ENCODE peak calls at places on chromosomes 16 and 17, in ten cellular contexts. K is stomach, Y is spleen, A is prostate gland, I is A549, P is endothelial cell of umbilical vein, O is adrenal gland, N is sigmoid colon, Z is uterus, F is esophagus squamous epithelium. D is an unnamed sample.

GRCh38 chr16:86403541-86404163 is 106.7 kb upstream of the FOXF1 start:
- DNase-seq in O (no peak), P (no peak), K (no peak), I (no peak), Z (no peak), A (no peak), F (no peak), N (no peak), Y (no peak), D (no peak)

GRCh38 chr16:63461248-63461841 is 1425.1 kb upstream of the CDH8 start:
- DNase-seq in P (peak; percentile 72), Z (no peak), F (no peak), K (no peak), O (peak; percentile 17), N (no peak), A (peak; percentile 7), I (peak; percentile 38), Y (no peak), D (no peak)

GRCh38 chr17:45307290-45308015 is 9.4 kb downstream of the MAP3K14 start:
- DNase-seq in P (peak; percentile 88), F (no peak), N (no peak), A (peak; percentile 37), Y (peak; percentile 83), O (no peak), Z (peak; percentile 49), K (no peak), I (peak; percentile 69), D (no peak)

GRCh38 chr16:49483251-49483650 is 109.6 kb downstream of the C16orf78 start:
- DNase-seq in Z (no peak), N (peak; percentile 55), K (no peak), O (no peak), I (no peak), A (no peak), Y (peak; percentile 64), P (no peak), F (no peak), D (peak; percentile 29)

GRCh38 chr17:12765544-12765943 is 23.8 kb upstream of the ARHGAP44 start:
- DNase-seq in F (no peak), Z (peak; percentile 26), N (no peak), P (no peak), I (peak; percentile 74), Y (no peak), A (no peak), K (peak; percentile 38), O (no peak), D (no peak)

GRCh38 chr17:40794466-40794865 is 5.3 kb downstream of the KRT28 start:
- DNase-seq in A (no peak), N (no peak), O (no peak), Z (no peak), P (no peak), I (no peak), K (no peak), F (no peak), Y (no peak), D (no peak)

GRCh38 chr16:57679768-57680167 is 11.7 kb downstream of the ADGRG3 start:
- DNase-seq in P (no peak), N (no peak), O (no peak), K (no peak), Z (no peak), I (no peak), A (no peak), Y (no peak), F (no peak), D (no peak)

GRCh38 chr17:39761861-39762496 is 24.2 kb downstream of the GRB7 start:
- DNase-seq in O (no peak), F (no peak), I (no peak), A (no peak), P (no peak), N (no peak), Y (no peak), K (no peak), Z (no peak), D (no peak)

GRCh38 chr16:17277981-17278381 is 192.8 kb downstream of the XYLT1 start:
- DNase-seq in Z (peak; percentile 27), P (no peak), I (peak; percentile 22), K (peak; percentile 61), N (no peak), A (peak; percentile 53), O (no peak), Y (no peak), F (no peak), D (peak; percentile 70)

GRCh38 chr17:79844869-79845600 is 5.8 kb upstream of the CBX4 start:
- DNase-seq in P (no peak), F (no peak), N (peak; percentile 75), O (peak; percentile 70), Z (peak; percentile 48), A (no peak), I (peak; percentile 58), K (peak; percentile 60), Y (peak; percentile 90), D (peak; percentile 71)

GRCh38 chr16:89300311-89300975 is 82.9 kb downstream of the ZNF778 start:
- DNase-seq in Y (no peak), K (peak; percentile 82), I (peak; percentile 44), O (no peak), A (peak; percentile 30), P (no peak), N (peak; percentile 90), Z (no peak), F (no peak), D (no peak)

GRCh38 chr16:85169333-85170065 is 57.2 kb upstream of the CIBAR2 start:
- DNase-seq in Y (no peak), P (no peak), I (no peak), Z (no peak), O (no peak), A (no peak), F (no peak), N (no peak), K (no peak), D (no peak)

GRCh38 chr17:74840989-74841666 is 18.6 kb downstream of the GRIN2C start:
- DNase-seq in A (peak; percentile 39), O (no peak), Y (no peak), N (peak; percentile 85), Z (peak; percentile 63), P (no peak), I (no peak), K (no peak), F (no peak), D (peak; percentile 67)

GRCh38 chr16:54453863-54454262 is 167.3 kb upstream of the IRX3 start:
- DNase-seq in N (no peak), P (no peak), I (no peak), Z (no peak), K (no peak), O (no peak), A (no peak), F (no peak), Y (no peak), D (no peak)

GRCh38 chr17:77098884-77099545 is 41.8 kb upstream of the SEC14L1 start:
- DNase-seq in K (peak; percentile 57), Z (peak; percentile 43), A (peak; percentile 53), I (no peak), P (no peak), F (no peak), N (peak; percentile 84), O (peak; percentile 76), Y (no peak), D (no peak)

DNA sequence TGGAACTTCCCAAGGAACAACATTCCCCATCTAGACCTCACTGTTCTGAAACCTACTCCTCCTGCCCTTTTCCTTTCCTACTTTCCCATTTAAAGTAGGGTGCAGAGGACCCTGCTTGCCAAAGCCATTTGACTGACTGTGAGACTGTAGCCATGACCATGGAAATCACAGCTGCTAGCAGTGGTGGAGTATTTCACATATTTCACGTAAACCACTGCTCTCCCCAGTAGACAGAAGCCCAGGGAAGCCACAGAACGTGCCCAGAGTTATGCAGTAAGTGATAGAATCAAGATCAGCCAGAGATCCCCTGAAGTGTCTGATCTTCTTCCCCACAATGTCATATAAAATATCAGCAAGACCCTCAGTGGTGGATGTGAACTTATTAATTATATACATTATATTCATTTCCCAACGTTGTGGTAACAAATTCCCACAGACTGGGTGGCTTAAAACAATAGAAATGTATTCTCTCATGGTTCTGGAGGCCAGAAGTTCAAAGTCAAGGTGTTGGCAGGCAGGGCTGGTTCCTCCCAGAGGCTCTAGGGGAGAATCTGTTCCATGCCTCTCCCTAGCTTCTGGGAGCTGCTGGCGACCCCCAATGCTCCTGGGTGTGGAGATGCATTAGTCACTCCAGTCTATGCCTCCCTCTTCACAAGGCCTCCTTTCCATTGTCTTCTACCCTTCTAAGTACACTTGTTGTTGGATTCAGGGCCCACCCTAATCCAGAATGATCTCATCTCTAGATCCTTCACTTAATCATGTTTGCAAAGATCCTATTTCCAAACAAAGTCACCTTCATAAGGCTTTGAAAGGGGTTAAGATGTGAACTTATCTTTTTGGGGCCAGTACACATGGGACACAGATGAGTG is 20.7 kb upstream of the PRM1 start:
- DNase-seq in F (no peak), Y (no peak), A (no peak), N (no peak), P (no peak), O (no peak), K (no peak), Z (no peak), I (no peak), D (no peak)
- H3K4me1 ChIP-seq in F (peaks cover 13% of the 10 kb centered on the region), Y (peaks cover 55% of the 10 kb centered on the region), A (peaks cover 2% of the 10 kb centered on the region), N (peaks cover 19% of the 10 kb centered on the region), P (no peaks in the 10 kb centered on the region), O (peaks cover 7% of the 10 kb centered on the region), K (peaks cover 22% of the 10 kb centered on the region), Z (no peaks in the 10 kb centered on the region), I (no peaks in the 10 kb centered on the region), D (peaks cover 12% of the 10 kb centered on the region)

GRCh38 chr17:47295037-47295873 is 28.5 kb upstream of the EFCAB13 start:
- DNase-seq in N (no peak), Y (no peak), I (no peak), K (no peak), Z (no peak), O (no peak), F (no peak), P (no peak), A (no peak), D (no peak)
- TF ChIP-seq CTCF in N (no peak), Y (no peak), I (no peak), K (no peak), Z (no peak), O (no peak), F (no peak), P (no peak), A (no peak), D (no peak)

DNA sequence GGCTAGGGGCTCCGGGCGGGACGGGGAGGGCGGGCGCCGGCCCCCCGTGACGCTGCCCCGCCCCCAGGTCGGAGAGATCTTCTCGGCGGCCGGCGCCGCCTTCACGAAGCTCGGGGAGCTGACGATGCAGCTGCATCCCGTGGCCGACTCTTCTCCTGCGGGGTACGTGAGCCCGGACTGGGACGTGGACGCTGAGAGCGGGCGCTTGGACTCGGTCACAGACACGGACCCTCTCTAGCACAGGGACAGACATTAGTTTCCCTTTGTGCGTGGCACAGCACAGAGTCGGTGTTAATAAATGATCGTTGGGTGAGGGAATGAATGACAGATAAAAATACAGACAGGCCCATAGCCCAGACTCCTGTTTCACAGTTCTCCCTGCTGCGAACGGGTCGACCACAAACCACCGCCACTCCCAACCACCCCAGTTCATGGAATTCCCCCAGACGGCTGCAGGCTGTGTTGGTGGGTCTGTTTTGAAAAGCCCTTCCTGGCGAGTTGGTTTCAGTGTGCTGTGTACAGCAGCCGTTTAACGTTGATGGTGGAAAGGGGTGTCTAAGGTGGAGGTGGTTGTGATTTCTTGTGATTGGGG is 2.7 kb downstream of the RNASEK start:
- DNase-seq in K (no peak), P (no peak), I (no peak), O (no peak), Z (no peak), A (no peak), F (no peak), N (no peak), Y (no peak), D (peak; percentile 71)
- TF ChIP-seq POLR2A in K (no peak), P (peak; percentile 84), I (peak; percentile 67), O (peak; percentile 68), Z (peak; percentile 59), A (peak; percentile 55), F (no peak), N (peak; percentile 65), Y (no peak), D (peak; percentile 1)

GRCh38 chr17:72396121-72396520 is 275.3 kb downstream of the SOX9 start:
- DNase-seq in A (no peak), N (no peak), Y (no peak), K (no peak), O (no peak), I (no peak), F (no peak), P (no peak), Z (no peak), D (no peak)
- H3K4me1 ChIP-seq in A (peaks cover 13% of the 10 kb centered on the region), N (no peaks in the 10 kb centered on the region), Y (no peaks in the 10 kb centered on the region), K (peaks cover 37% of the 10 kb centered on the region), O (no peaks in the 10 kb centered on the region), I (peaks cover 82% of the 10 kb centered on the region), F (no peaks in the 10 kb centered on the region), P (peaks cover 19% of the 10 kb centered on the region), Z (no peaks in the 10 kb centered on the region), D (no peaks in the 10 kb centered on the region)